ENCODE peak calls at places on chromosome 22, in five cellular contexts. One of them, this sample, is unnamed.
A peak's percentile ranks its signal among the peaks of the same experiment; 100 is the strongest.

GRCh38 chr22:46545041-46545796 is 7.8 kb upstream of the CELSR1 start:
- DNase-seq in fibroblast of lung: no peak
- DNase-seq in HCT116: no peak
- DNase-seq in dorsolateral prefrontal cortex: no peak
- DNase-seq in upper lobe of left lung: no peak
- DNase-seq in this sample: no peak

GRCh38 chr22:38861927-38862326 is 10.1 kb downstream of the CBX6 start:
- DNase-seq in HCT116: no peak
- DNase-seq in upper lobe of left lung: no peak
- DNase-seq in dorsolateral prefrontal cortex: no peak
- DNase-seq in fibroblast of lung: no peak
- DNase-seq in this sample: no peak

GRCh38 chr22:33640900-33641299 is 279.4 kb downstream of the LARGE1 start:
- DNase-seq in HCT116: no peak
- DNase-seq in upper lobe of left lung: peak; percentile 13
- DNase-seq in dorsolateral prefrontal cortex: no peak
- DNase-seq in fibroblast of lung: no peak
- DNase-seq in this sample: no peak

GRCh38 chr22:36640106-36640672 is 63.4 kb downstream of the CACNG2 start:
- DNase-seq in fibroblast of lung: no peak
- DNase-seq in upper lobe of left lung: no peak
- DNase-seq in HCT116: no peak
- DNase-seq in dorsolateral prefrontal cortex: no peak
- DNase-seq in this sample: no peak

GRCh38 chr22:40628354-40629042 is 8.0 kb downstream of the MRTFA start:
- DNase-seq in dorsolateral prefrontal cortex: no peak
- DNase-seq in HCT116: no peak
- DNase-seq in upper lobe of left lung: no peak
- DNase-seq in fibroblast of lung: peak; percentile 92
- DNase-seq in this sample: no peak

GRCh38 chr22:38108561-38109319 is 1.7 kb downstream of the BAIAP2L2 start:
- DNase-seq in fibroblast of lung: no peak
- DNase-seq in HCT116: no peak
- DNase-seq in upper lobe of left lung: peak; percentile 54
- DNase-seq in dorsolateral prefrontal cortex: no peak
- DNase-seq in this sample: no peak

GRCh38 chr22:38570841-38571364 is 920 bp upstream of the DMC1 start:
- DNase-seq in upper lobe of left lung: peak; percentile 64
- DNase-seq in HCT116: peak; percentile 7
- DNase-seq in fibroblast of lung: peak; percentile 38
- DNase-seq in dorsolateral prefrontal cortex: peak; percentile 75
- DNase-seq in this sample: peak; percentile 15

GRCh38 chr22:24583221-24583971 is 9.5 kb downstream of the LRRC75B start:
- DNase-seq in upper lobe of left lung: no peak
- DNase-seq in dorsolateral prefrontal cortex: peak; percentile 31
- DNase-seq in HCT116: no peak
- DNase-seq in fibroblast of lung: peak; percentile 35
- DNase-seq in this sample: no peak

GRCh38 chr22:26916236-26916635 is 258.8 kb downstream of the MIAT start:
- DNase-seq in HCT116: no peak
- DNase-seq in fibroblast of lung: no peak
- DNase-seq in dorsolateral prefrontal cortex: no peak
- DNase-seq in upper lobe of left lung: no peak
- DNase-seq in this sample: no peak

GRCh38 chr22:45757068-45757467 is 85.4 kb downstream of the ATXN10 start:
- DNase-seq in fibroblast of lung: peak; percentile 59
- DNase-seq in dorsolateral prefrontal cortex: peak; percentile 47
- DNase-seq in upper lobe of left lung: peak; percentile 27
- DNase-seq in HCT116: no peak
- DNase-seq in this sample: no peak

GRCh38 chr22:27885977-27886842 is 32.8 kb downstream of the PITPNB start:
- DNase-seq in HCT116: peak; percentile 8
- DNase-seq in fibroblast of lung: peak; percentile 90
- DNase-seq in upper lobe of left lung: no peak
- DNase-seq in dorsolateral prefrontal cortex: no peak
- DNase-seq in this sample: peak; percentile 36

GRCh38 chr22:46604306-46604690 is 15.9 kb upstream of the GRAMD4 start:
- DNase-seq in upper lobe of left lung: no peak
- DNase-seq in dorsolateral prefrontal cortex: no peak
- DNase-seq in HCT116: no peak
- DNase-seq in fibroblast of lung: no peak
- DNase-seq in this sample: no peak

GRCh38 chr22:37501176-37501609 is 15.0 kb upstream of the MFNG start:
- DNase-seq in fibroblast of lung: no peak
- DNase-seq in dorsolateral prefrontal cortex: no peak
- DNase-seq in HCT116: no peak
- DNase-seq in upper lobe of left lung: no peak
- DNase-seq in this sample: no peak

GRCh38 chr22:45308624-45309421 is 911 bp upstream of the FAM118A start:
- DNase-seq in HCT116: peak; percentile 23
- DNase-seq in upper lobe of left lung: no peak
- DNase-seq in fibroblast of lung: no peak
- DNase-seq in dorsolateral prefrontal cortex: no peak
- DNase-seq in this sample: no peak

GRCh38 chr22:35023692-35024363 is 42.1 kb upstream of the ISX start:
- DNase-seq in upper lobe of left lung: peak; percentile 93
- DNase-seq in fibroblast of lung: peak; percentile 6
- DNase-seq in HCT116: peak; percentile 28
- DNase-seq in dorsolateral prefrontal cortex: peak; percentile 80
- DNase-seq in this sample: peak; percentile 85

GRCh38 chr22:47372111-47372581 is 609.7 kb downstream of the TBC1D22A start:
- DNase-seq in dorsolateral prefrontal cortex: peak; percentile 33
- DNase-seq in fibroblast of lung: no peak
- DNase-seq in HCT116: no peak
- DNase-seq in upper lobe of left lung: no peak
- DNase-seq in this sample: no peak

GRCh38 chr22:17903564-17904295 is 120.6 kb downstream of the MICAL3 start:
- DNase-seq in upper lobe of left lung: no peak
- DNase-seq in dorsolateral prefrontal cortex: peak; percentile 41
- DNase-seq in fibroblast of lung: no peak
- DNase-seq in HCT116: no peak
- DNase-seq in this sample: no peak

GRCh38 chr22:18066181-18066859 is 11.5 kb upstream of the PEX26 start:
- DNase-seq in HCT116: no peak
- DNase-seq in fibroblast of lung: no peak
- DNase-seq in upper lobe of left lung: no peak
- DNase-seq in dorsolateral prefrontal cortex: no peak
- DNase-seq in this sample: no peak

GRCh38 chr22:41021039-41021654 is 70.0 kb downstream of the RBX1 start:
- DNase-seq in fibroblast of lung: no peak
- DNase-seq in HCT116: no peak
- DNase-seq in upper lobe of left lung: peak; percentile 69
- DNase-seq in dorsolateral prefrontal cortex: no peak
- DNase-seq in this sample: no peak

GRCh38 chr22:26746311-26746710 is 88.9 kb downstream of the MIAT start:
- DNase-seq in dorsolateral prefrontal cortex: no peak
- DNase-seq in upper lobe of left lung: no peak
- DNase-seq in fibroblast of lung: no peak
- DNase-seq in HCT116: no peak
- DNase-seq in this sample: no peak

GRCh38 chr22:26753125-26753862 is 95.9 kb downstream of the MIAT start:
- DNase-seq in HCT116: no peak
- DNase-seq in upper lobe of left lung: no peak
- DNase-seq in fibroblast of lung: no peak
- DNase-seq in dorsolateral prefrontal cortex: no peak
- DNase-seq in this sample: no peak

GRCh38 chr22:22035771-22036314 is 53.3 kb upstream of the TOP3B start:
- DNase-seq in fibroblast of lung: no peak
- DNase-seq in dorsolateral prefrontal cortex: no peak
- DNase-seq in upper lobe of left lung: no peak
- DNase-seq in HCT116: no peak
- DNase-seq in this sample: no peak

GRCh38 chr22:49212466-49212865 is 615.2 kb downstream of the BRD1 start:
- DNase-seq in upper lobe of left lung: no peak
- DNase-seq in dorsolateral prefrontal cortex: peak; percentile 23
- DNase-seq in fibroblast of lung: no peak
- DNase-seq in HCT116: no peak
- DNase-seq in this sample: no peak

GRCh38 chr22:28381427-28382167 is 298.0 kb downstream of the TTC28 start:
- DNase-seq in upper lobe of left lung: no peak
- DNase-seq in fibroblast of lung: peak; percentile 62
- DNase-seq in HCT116: no peak
- DNase-seq in dorsolateral prefrontal cortex: no peak
- DNase-seq in this sample: no peak

GRCh38 chr22:46537221-46537945 is at the start of gene CELSR1:
- DNase-seq in upper lobe of left lung: peak; percentile 94
- DNase-seq in fibroblast of lung: peak; percentile 67
- DNase-seq in HCT116: no peak
- DNase-seq in dorsolateral prefrontal cortex: no peak
- DNase-seq in this sample: peak; percentile 45

GRCh38 chr22:40709752-40710413 is 30.6 kb downstream of the MCHR1 start:
- DNase-seq in upper lobe of left lung: no peak
- DNase-seq in HCT116: no peak
- DNase-seq in fibroblast of lung: no peak
- DNase-seq in dorsolateral prefrontal cortex: no peak
- DNase-seq in this sample: no peak

GRCh38 chr22:38066381-38067027 is 9.3 kb downstream of the PICK1 start:
- DNase-seq in upper lobe of left lung: no peak
- DNase-seq in dorsolateral prefrontal cortex: no peak
- DNase-seq in fibroblast of lung: no peak
- DNase-seq in HCT116: no peak
- DNase-seq in this sample: no peak

GRCh38 chr22:31160328-31160978 is 471 bp downstream of the RNF185 start:
- DNase-seq in dorsolateral prefrontal cortex: no peak
- DNase-seq in upper lobe of left lung: no peak
- DNase-seq in HCT116: no peak
- DNase-seq in fibroblast of lung: peak; percentile 29
- DNase-seq in this sample: peak; percentile 25

GRCh38 chr22:31161386-31161785 is 1.4 kb downstream of the RNF185 start:
- DNase-seq in dorsolateral prefrontal cortex: no peak
- DNase-seq in fibroblast of lung: no peak
- DNase-seq in HCT116: no peak
- DNase-seq in upper lobe of left lung: no peak
- DNase-seq in this sample: no peak

GRCh38 chr22:31162015-31162765 is 2.2 kb downstream of the RNF185 start:
- DNase-seq in fibroblast of lung: peak; percentile 41
- DNase-seq in HCT116: no peak
- DNase-seq in upper lobe of left lung: no peak
- DNase-seq in dorsolateral prefrontal cortex: no peak
- DNase-seq in this sample: no peak
- TF ChIP-seq CTCF in fibroblast of lung: no peak
- TF ChIP-seq CTCF in HCT116: peak; percentile 21
- TF ChIP-seq CTCF in upper lobe of left lung: no peak
- TF ChIP-seq CTCF in dorsolateral prefrontal cortex: no peak
- TF ChIP-seq CTCF in this sample: no peak

GRCh38 chr22:43288378-43288777 is 54.8 kb downstream of the SCUBE1 start:
- DNase-seq in dorsolateral prefrontal cortex: no peak
- DNase-seq in HCT116: no peak
- DNase-seq in fibroblast of lung: no peak
- DNase-seq in upper lobe of left lung: no peak
- DNase-seq in this sample: no peak
- TF ChIP-seq CTCF in dorsolateral prefrontal cortex: no peak
- TF ChIP-seq CTCF in HCT116: no peak
- TF ChIP-seq CTCF in fibroblast of lung: no peak
- TF ChIP-seq CTCF in upper lobe of left lung: no peak
- TF ChIP-seq CTCF in this sample: no peak

GRCh38 chr22:20166703-20167102 is 15.8 kb upstream of the CCDC188 start:
- DNase-seq in upper lobe of left lung: no peak
- DNase-seq in fibroblast of lung: no peak
- DNase-seq in HCT116: no peak
- DNase-seq in dorsolateral prefrontal cortex: no peak
- DNase-seq in this sample: no peak
- TF ChIP-seq CTCF in upper lobe of left lung: no peak
- TF ChIP-seq CTCF in fibroblast of lung: no peak
- TF ChIP-seq CTCF in HCT116: no peak
- TF ChIP-seq CTCF in dorsolateral prefrontal cortex: no peak
- TF ChIP-seq CTCF in this sample: no peak

GRCh38 chr22:20825624-20826023 is 33.0 kb downstream of the PI4KA start:
- DNase-seq in fibroblast of lung: no peak
- DNase-seq in upper lobe of left lung: no peak
- DNase-seq in HCT116: no peak
- DNase-seq in dorsolateral prefrontal cortex: no peak
- DNase-seq in this sample: no peak
- TF ChIP-seq CTCF in fibroblast of lung: no peak
- TF ChIP-seq CTCF in upper lobe of left lung: no peak
- TF ChIP-seq CTCF in HCT116: no peak
- TF ChIP-seq CTCF in dorsolateral prefrontal cortex: no peak
- TF ChIP-seq CTCF in this sample: no peak

This sample was measured in endothelial cell.